ENCODE peak calls at places on chromosomes 11 and 22, in seven cellular contexts. One of them, this sample, is unnamed.

GRCh38 chr11:11620251-11620965 is 1.4 kb downstream of the GALNT18 start:
- DNase-seq in iPS DF 6.9: no peak
- DNase-seq in heart right ventricle: peak; percentile 43
- DNase-seq in GM23338: peak; percentile 66
- DNase-seq in CD8-positive, alpha-beta T cell: no peak
- DNase-seq in sigmoid colon: peak; percentile 78
- DNase-seq in brain microvascular endothelial cell: no peak
- DNase-seq in this sample: no peak

GRCh38 chr22:24166811-24167210 is 14.5 kb upstream of the SUSD2 start:
- DNase-seq in iPS DF 6.9: no peak
- DNase-seq in heart right ventricle: no peak
- DNase-seq in GM23338: no peak
- DNase-seq in CD8-positive, alpha-beta T cell: no peak
- DNase-seq in sigmoid colon: no peak
- DNase-seq in brain microvascular endothelial cell: no peak
- DNase-seq in this sample: no peak

GRCh38 chr22:47888807-47889206 is 1126.4 kb downstream of the TBC1D22A start:
- DNase-seq in iPS DF 6.9: no peak
- DNase-seq in heart right ventricle: no peak
- DNase-seq in GM23338: no peak
- DNase-seq in CD8-positive, alpha-beta T cell: no peak
- DNase-seq in sigmoid colon: no peak
- DNase-seq in brain microvascular endothelial cell: no peak
- DNase-seq in this sample: no peak

GRCh38 chr11:11016943-11017342 is 159.1 kb upstream of the ZBED5 start:
- DNase-seq in iPS DF 6.9: no peak
- DNase-seq in heart right ventricle: no peak
- DNase-seq in GM23338: no peak
- DNase-seq in CD8-positive, alpha-beta T cell: no peak
- DNase-seq in sigmoid colon: no peak
- DNase-seq in brain microvascular endothelial cell: no peak
- DNase-seq in this sample: no peak

GRCh38 chr11:124837491-124837856 is 27.8 kb upstream of the ROBO3 start:
- DNase-seq in iPS DF 6.9: no peak
- DNase-seq in heart right ventricle: peak; percentile 20
- DNase-seq in GM23338: peak; percentile 88
- DNase-seq in CD8-positive, alpha-beta T cell: no peak
- DNase-seq in sigmoid colon: no peak
- DNase-seq in brain microvascular endothelial cell: peak; percentile 82
- DNase-seq in this sample: no peak

GRCh38 chr11:97107604-97108003 is 717.8 kb downstream of the JRKL start:
- DNase-seq in iPS DF 6.9: no peak
- DNase-seq in heart right ventricle: no peak
- DNase-seq in GM23338: no peak
- DNase-seq in CD8-positive, alpha-beta T cell: no peak
- DNase-seq in sigmoid colon: no peak
- DNase-seq in brain microvascular endothelial cell: no peak
- DNase-seq in this sample: no peak

GRCh38 chr11:77560605-77561004 is 29.1 kb upstream of the AQP11 start:
- DNase-seq in iPS DF 6.9: no peak
- DNase-seq in heart right ventricle: no peak
- DNase-seq in GM23338: no peak
- DNase-seq in CD8-positive, alpha-beta T cell: no peak
- DNase-seq in sigmoid colon: no peak
- DNase-seq in brain microvascular endothelial cell: peak; percentile 47
- DNase-seq in this sample: no peak

GRCh38 chr11:77109236-77110019 is 6.8 kb downstream of the OMP start:
- DNase-seq in iPS DF 6.9: no peak
- DNase-seq in heart right ventricle: no peak
- DNase-seq in GM23338: no peak
- DNase-seq in CD8-positive, alpha-beta T cell: no peak
- DNase-seq in sigmoid colon: no peak
- DNase-seq in brain microvascular endothelial cell: no peak
- DNase-seq in this sample: no peak

GRCh38 chr22:48258841-48259240 is 1496.4 kb downstream of the TBC1D22A start:
- DNase-seq in iPS DF 6.9: no peak
- DNase-seq in heart right ventricle: no peak
- DNase-seq in GM23338: no peak
- DNase-seq in CD8-positive, alpha-beta T cell: no peak
- DNase-seq in sigmoid colon: no peak
- DNase-seq in brain microvascular endothelial cell: no peak
- DNase-seq in this sample: no peak

GRCh38 chr22:31736458-31736857 is 13.5 kb downstream of the PRR14L start:
- DNase-seq in iPS DF 6.9: no peak
- DNase-seq in heart right ventricle: no peak
- DNase-seq in GM23338: no peak
- DNase-seq in CD8-positive, alpha-beta T cell: no peak
- DNase-seq in sigmoid colon: no peak
- DNase-seq in brain microvascular endothelial cell: no peak
- DNase-seq in this sample: no peak

GRCh38 chr22:47793304-47794101 is 1031.1 kb downstream of the TBC1D22A start:
- DNase-seq in iPS DF 6.9: no peak
- DNase-seq in heart right ventricle: no peak
- DNase-seq in GM23338: no peak
- DNase-seq in CD8-positive, alpha-beta T cell: no peak
- DNase-seq in sigmoid colon: no peak
- DNase-seq in brain microvascular endothelial cell: no peak
- DNase-seq in this sample: no peak

GRCh38 chr11:12433571-12434061 is 56.2 kb downstream of the PARVA start:
- DNase-seq in iPS DF 6.9: no peak
- DNase-seq in heart right ventricle: no peak
- DNase-seq in GM23338: no peak
- DNase-seq in CD8-positive, alpha-beta T cell: no peak
- DNase-seq in sigmoid colon: peak; percentile 91
- DNase-seq in brain microvascular endothelial cell: peak; percentile 55
- DNase-seq in this sample: no peak

GRCh38 chr22:45758603-45759002 is 87.0 kb downstream of the ATXN10 start:
- DNase-seq in iPS DF 6.9: no peak
- DNase-seq in heart right ventricle: no peak
- DNase-seq in GM23338: no peak
- DNase-seq in CD8-positive, alpha-beta T cell: no peak
- DNase-seq in sigmoid colon: no peak
- DNase-seq in brain microvascular endothelial cell: no peak
- DNase-seq in this sample: no peak

GRCh38 chr11:75420224-75421034 is 12.6 kb downstream of the KLHL35 start:
- DNase-seq in iPS DF 6.9: no peak
- DNase-seq in heart right ventricle: no peak
- DNase-seq in GM23338: no peak
- DNase-seq in CD8-positive, alpha-beta T cell: no peak
- DNase-seq in sigmoid colon: no peak
- DNase-seq in brain microvascular endothelial cell: no peak
- DNase-seq in this sample: no peak

GRCh38 chr11:13355191-13355590 is 77.6 kb downstream of the BMAL1 start:
- DNase-seq in iPS DF 6.9: no peak
- DNase-seq in heart right ventricle: no peak
- DNase-seq in GM23338: no peak
- DNase-seq in CD8-positive, alpha-beta T cell: no peak
- DNase-seq in sigmoid colon: no peak
- DNase-seq in brain microvascular endothelial cell: no peak
- DNase-seq in this sample: no peak

GRCh38 chr11:98979212-98979611 is 41.5 kb upstream of the CNTN5 start:
- DNase-seq in iPS DF 6.9: no peak
- DNase-seq in heart right ventricle: no peak
- DNase-seq in GM23338: no peak
- DNase-seq in CD8-positive, alpha-beta T cell: no peak
- DNase-seq in sigmoid colon: no peak
- DNase-seq in brain microvascular endothelial cell: no peak
- DNase-seq in this sample: no peak

GRCh38 chr11:128776434-128777284 is 82.8 kb downstream of the FLI1 start:
- DNase-seq in iPS DF 6.9: peak; percentile 35
- DNase-seq in heart right ventricle: peak; percentile 67
- DNase-seq in GM23338: peak; percentile 93
- DNase-seq in CD8-positive, alpha-beta T cell: peak; percentile 47
- DNase-seq in sigmoid colon: no peak
- DNase-seq in brain microvascular endothelial cell: peak; percentile 59
- DNase-seq in this sample: no peak

GRCh38 chr11:74018331-74019005 is 9.6 kb upstream of the UCP3 start:
- DNase-seq in iPS DF 6.9: no peak
- DNase-seq in heart right ventricle: peak; percentile 93
- DNase-seq in GM23338: no peak
- DNase-seq in CD8-positive, alpha-beta T cell: no peak
- DNase-seq in sigmoid colon: peak; percentile 97
- DNase-seq in brain microvascular endothelial cell: peak; percentile 41
- DNase-seq in this sample: peak; percentile 62

DNA sequence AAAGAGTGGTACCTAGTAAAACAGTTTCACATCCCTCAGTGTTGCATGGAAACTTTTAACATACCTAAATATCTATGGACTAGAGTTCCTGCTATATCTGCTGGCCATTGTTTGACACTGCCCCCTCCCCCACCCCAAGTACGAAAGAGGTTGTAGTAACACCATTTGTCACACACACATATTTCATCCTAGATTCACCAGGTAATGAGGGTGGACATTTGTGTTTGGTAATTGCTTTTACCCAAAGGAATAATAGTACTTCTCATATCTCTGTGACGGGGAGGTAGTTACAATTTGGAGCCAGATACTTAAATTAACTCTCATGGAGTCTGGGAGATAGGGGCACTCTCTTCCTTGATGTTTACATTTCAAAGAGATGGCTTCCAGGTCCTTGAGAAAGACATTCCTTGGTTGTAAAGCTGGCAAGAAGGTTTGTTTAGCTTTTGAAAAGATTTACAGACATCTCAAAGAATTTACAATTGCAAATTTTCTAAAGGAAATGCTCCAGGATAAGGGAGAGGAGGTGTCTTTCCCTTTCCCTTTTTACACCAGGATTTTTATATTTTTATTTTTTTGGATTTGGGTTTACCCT is 38.8 kb downstream of the REXO2 start:
- DNase-seq in iPS DF 6.9: no peak
- DNase-seq in heart right ventricle: no peak
- DNase-seq in GM23338: peak; percentile 79
- DNase-seq in CD8-positive, alpha-beta T cell: no peak
- DNase-seq in sigmoid colon: no peak
- DNase-seq in brain microvascular endothelial cell: no peak
- DNase-seq in this sample: no peak
- H3K27ac ChIP-seq in iPS DF 6.9: no peak overlapping the region
- H3K27ac ChIP-seq in heart right ventricle: no peak overlapping the region
- H3K27ac ChIP-seq in GM23338: peak overlapping the region; percentile 93
- H3K27ac ChIP-seq in CD8-positive, alpha-beta T cell: no peak overlapping the region
- H3K27ac ChIP-seq in sigmoid colon: peak overlapping the region; percentile 35
- H3K27ac ChIP-seq in brain microvascular endothelial cell: no peak overlapping the region
- H3K27ac ChIP-seq in this sample: no peak overlapping the region

GRCh38 chr11:19437760-19438159 is 197.0 kb upstream of the E2F8 start:
- DNase-seq in iPS DF 6.9: no peak
- DNase-seq in heart right ventricle: no peak
- DNase-seq in GM23338: no peak
- DNase-seq in CD8-positive, alpha-beta T cell: no peak
- DNase-seq in sigmoid colon: no peak
- DNase-seq in brain microvascular endothelial cell: peak; percentile 55
- DNase-seq in this sample: no peak
- H3K27ac ChIP-seq in iPS DF 6.9: no peak overlapping the region
- H3K27ac ChIP-seq in heart right ventricle: no peak overlapping the region
- H3K27ac ChIP-seq in GM23338: no peak overlapping the region
- H3K27ac ChIP-seq in CD8-positive, alpha-beta T cell: no peak overlapping the region
- H3K27ac ChIP-seq in sigmoid colon: no peak overlapping the region
- H3K27ac ChIP-seq in brain microvascular endothelial cell: no peak overlapping the region
- H3K27ac ChIP-seq in this sample: no peak overlapping the region

GRCh38 chr22:28360846-28361424 is 318.7 kb downstream of the TTC28 start:
- DNase-seq in iPS DF 6.9: no peak
- DNase-seq in heart right ventricle: no peak
- DNase-seq in GM23338: no peak
- DNase-seq in CD8-positive, alpha-beta T cell: no peak
- DNase-seq in sigmoid colon: no peak
- DNase-seq in brain microvascular endothelial cell: no peak
- DNase-seq in this sample: no peak

DNA sequence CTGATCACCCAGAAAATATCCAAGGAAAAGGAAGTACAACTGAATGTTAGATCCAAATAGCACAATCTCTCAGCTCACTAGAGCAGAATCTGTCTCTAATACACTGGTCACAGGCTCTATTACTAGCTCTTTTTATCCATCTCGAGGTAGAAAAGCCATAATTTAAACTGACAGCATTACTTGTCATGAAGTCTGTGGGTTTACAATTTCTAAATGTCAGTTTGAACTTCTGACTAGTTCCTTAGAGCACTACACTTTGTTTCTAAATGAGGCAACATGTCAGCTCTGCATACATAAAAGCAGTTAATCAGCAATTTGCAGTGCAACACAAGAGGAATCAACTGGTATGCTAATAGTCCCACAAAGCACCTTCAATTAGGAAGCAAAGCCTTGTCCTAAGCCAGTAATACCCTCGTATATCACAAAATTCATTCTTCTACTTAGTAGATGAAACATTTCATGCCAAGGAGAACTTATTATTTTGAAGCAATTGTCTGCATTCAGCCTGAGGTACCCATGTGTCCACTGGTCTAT is 321.3 kb downstream of the TTC28 start:
- DNase-seq in iPS DF 6.9: no peak
- DNase-seq in heart right ventricle: no peak
- DNase-seq in GM23338: no peak
- DNase-seq in CD8-positive, alpha-beta T cell: no peak
- DNase-seq in sigmoid colon: no peak
- DNase-seq in brain microvascular endothelial cell: no peak
- DNase-seq in this sample: no peak
- H3K27ac ChIP-seq in iPS DF 6.9: no peak overlapping the region
- H3K27ac ChIP-seq in heart right ventricle: no peak overlapping the region
- H3K27ac ChIP-seq in GM23338: no peak overlapping the region
- H3K27ac ChIP-seq in CD8-positive, alpha-beta T cell: no peak overlapping the region
- H3K27ac ChIP-seq in sigmoid colon: no peak overlapping the region
- H3K27ac ChIP-seq in brain microvascular endothelial cell: no peak overlapping the region
- H3K27ac ChIP-seq in this sample: no peak overlapping the region

GRCh38 chr11:6030658-6031057 is at the start of gene OR56A1:
- DNase-seq in iPS DF 6.9: no peak
- DNase-seq in heart right ventricle: no peak
- DNase-seq in GM23338: no peak
- DNase-seq in CD8-positive, alpha-beta T cell: no peak
- DNase-seq in sigmoid colon: no peak
- DNase-seq in brain microvascular endothelial cell: no peak
- DNase-seq in this sample: no peak
- H3K27ac ChIP-seq in iPS DF 6.9: no peak within 1 kb of the TSS
- H3K27ac ChIP-seq in heart right ventricle: no peak within 1 kb of the TSS
- H3K27ac ChIP-seq in GM23338: no peak within 1 kb of the TSS
- H3K27ac ChIP-seq in CD8-positive, alpha-beta T cell: no peak within 1 kb of the TSS
- H3K27ac ChIP-seq in sigmoid colon: no peak within 1 kb of the TSS
- H3K27ac ChIP-seq in brain microvascular endothelial cell: no peak within 1 kb of the TSS
- H3K27ac ChIP-seq in this sample: no peak within 1 kb of the TSS

GRCh38 chr11:72598901-72599300 is 75.3 kb downstream of the PDE2A start:
- DNase-seq in iPS DF 6.9: no peak
- DNase-seq in heart right ventricle: peak; percentile 65
- DNase-seq in GM23338: peak; percentile 79
- DNase-seq in CD8-positive, alpha-beta T cell: no peak
- DNase-seq in sigmoid colon: peak; percentile 81
- DNase-seq in brain microvascular endothelial cell: peak; percentile 27
- DNase-seq in this sample: peak; percentile 34
- H3K27ac ChIP-seq in iPS DF 6.9: no peak overlapping the region
- H3K27ac ChIP-seq in heart right ventricle: no peak overlapping the region
- H3K27ac ChIP-seq in GM23338: no peak overlapping the region
- H3K27ac ChIP-seq in CD8-positive, alpha-beta T cell: no peak overlapping the region
- H3K27ac ChIP-seq in sigmoid colon: no peak overlapping the region
- H3K27ac ChIP-seq in brain microvascular endothelial cell: no peak overlapping the region
- H3K27ac ChIP-seq in this sample: no peak overlapping the region

DNA sequence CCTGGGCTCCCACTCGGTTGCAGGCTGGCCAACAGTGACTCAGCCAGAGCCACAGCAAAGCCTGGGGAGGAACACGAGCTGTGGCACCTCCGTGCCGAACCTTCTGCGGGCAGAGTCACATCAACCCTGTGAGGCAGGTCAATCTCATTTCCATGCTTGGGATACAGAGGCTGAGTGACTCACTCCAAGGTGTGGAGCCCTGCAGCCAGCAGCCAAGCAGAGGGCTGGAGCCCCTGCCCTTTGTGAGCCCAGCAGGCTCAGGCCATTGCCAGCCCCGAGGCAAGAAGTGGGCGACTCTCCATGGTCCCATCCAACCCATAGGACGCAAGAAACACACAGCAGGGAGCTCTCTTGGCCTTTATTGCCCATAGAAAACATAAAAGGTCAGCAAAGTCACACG is 21.4 kb downstream of the CSNK1E start:
- DNase-seq in iPS DF 6.9: no peak
- DNase-seq in heart right ventricle: no peak
- DNase-seq in GM23338: no peak
- DNase-seq in CD8-positive, alpha-beta T cell: no peak
- DNase-seq in sigmoid colon: no peak
- DNase-seq in brain microvascular endothelial cell: no peak
- DNase-seq in this sample: no peak
- H3K27ac ChIP-seq in iPS DF 6.9: no peak overlapping the region
- H3K27ac ChIP-seq in heart right ventricle: peak overlapping the region; percentile 1
- H3K27ac ChIP-seq in GM23338: no peak overlapping the region
- H3K27ac ChIP-seq in CD8-positive, alpha-beta T cell: no peak overlapping the region
- H3K27ac ChIP-seq in sigmoid colon: no peak overlapping the region
- H3K27ac ChIP-seq in brain microvascular endothelial cell: peak overlapping the region; percentile 3
- H3K27ac ChIP-seq in this sample: peak overlapping the region; percentile 10